ENCODE peak calls at places on chromosomes 2 and 18, in eight cellular contexts. One of them, this sample, is unnamed. For H3K36me3 and H3K4me1, the result is how much of the 10 kb centered on the place peaks cover.

GRCh38 chr18:10771053-10771709 is 245.4 kb downstream of the NAPG start:
- DNase-seq in cardiac muscle cell: no peak
- DNase-seq in pancreas: no peak
- DNase-seq in heart right ventricle: no peak
- DNase-seq in thoracic aorta: no peak
- DNase-seq in SJCRH30: no peak
- DNase-seq in upper lobe of right lung: no peak
- DNase-seq in mesendoderm: no peak
- DNase-seq in this sample: no peak

GRCh38 chr2:174335605-174336402 is 1.1 kb downstream of the SP9 start:
- DNase-seq in pancreas: no peak
- DNase-seq in upper lobe of right lung: no peak
- DNase-seq in thoracic aorta: no peak
- DNase-seq in mesendoderm: peak
- DNase-seq in SJCRH30: peak
- DNase-seq in cardiac muscle cell: no peak
- DNase-seq in heart right ventricle: no peak
- DNase-seq in this sample: peak

GRCh38 chr2:229154381-229154780 is 116.7 kb downstream of the PID1 start:
- DNase-seq in upper lobe of right lung: no peak
- DNase-seq in thoracic aorta: no peak
- DNase-seq in mesendoderm: no peak
- DNase-seq in heart right ventricle: no peak
- DNase-seq in SJCRH30: peak
- DNase-seq in cardiac muscle cell: no peak
- DNase-seq in pancreas: no peak
- DNase-seq in this sample: no peak

GRCh38 chr18:67359868-67360838 is 156.4 kb downstream of the DSEL start:
- DNase-seq in mesendoderm: no peak
- DNase-seq in pancreas: no peak
- DNase-seq in upper lobe of right lung: no peak
- DNase-seq in heart right ventricle: peak
- DNase-seq in cardiac muscle cell: no peak
- DNase-seq in thoracic aorta: peak
- DNase-seq in SJCRH30: peak
- DNase-seq in this sample: no peak

GRCh38 chr18:60246606-60247005 is 126.0 kb downstream of the MC4R start:
- DNase-seq in upper lobe of right lung: no peak
- DNase-seq in thoracic aorta: no peak
- DNase-seq in heart right ventricle: no peak
- DNase-seq in mesendoderm: no peak
- DNase-seq in pancreas: no peak
- DNase-seq in cardiac muscle cell: no peak
- DNase-seq in SJCRH30: no peak
- DNase-seq in this sample: no peak

GRCh38 chr2:99771691-99772333 is 282.0 kb upstream of the REV1 start:
- DNase-seq in SJCRH30: no peak
- DNase-seq in cardiac muscle cell: no peak
- DNase-seq in mesendoderm: no peak
- DNase-seq in heart right ventricle: peak
- DNase-seq in upper lobe of right lung: peak
- DNase-seq in thoracic aorta: no peak
- DNase-seq in pancreas: no peak
- DNase-seq in this sample: no peak

GRCh38 chr2:98893871-98894270 is 42.2 kb downstream of the CRACDL start:
- DNase-seq in SJCRH30: no peak
- DNase-seq in upper lobe of right lung: peak
- DNase-seq in heart right ventricle: no peak
- DNase-seq in cardiac muscle cell: no peak
- DNase-seq in thoracic aorta: no peak
- DNase-seq in pancreas: no peak
- DNase-seq in mesendoderm: no peak
- DNase-seq in this sample: no peak

GRCh38 chr2:153595939-153596338 is 117.4 kb upstream of the RPRM start:
- DNase-seq in upper lobe of right lung: no peak
- DNase-seq in thoracic aorta: no peak
- DNase-seq in pancreas: no peak
- DNase-seq in SJCRH30: peak
- DNase-seq in heart right ventricle: no peak
- DNase-seq in cardiac muscle cell: peak
- DNase-seq in mesendoderm: peak
- DNase-seq in this sample: no peak

GRCh38 chr2:213148572-213149331 is 2.7 kb downstream of the IKZF2 start:
- DNase-seq in upper lobe of right lung: no peak
- DNase-seq in pancreas: no peak
- DNase-seq in thoracic aorta: no peak
- DNase-seq in mesendoderm: no peak
- DNase-seq in cardiac muscle cell: no peak
- DNase-seq in heart right ventricle: no peak
- DNase-seq in SJCRH30: no peak
- DNase-seq in this sample: no peak

GRCh38 chr2:53784431-53784830 is 2.3 kb downstream of the ASB3 start:
- DNase-seq in mesendoderm: no peak
- DNase-seq in heart right ventricle: no peak
- DNase-seq in cardiac muscle cell: no peak
- DNase-seq in thoracic aorta: no peak
- DNase-seq in upper lobe of right lung: no peak
- DNase-seq in pancreas: no peak
- DNase-seq in SJCRH30: no peak
- DNase-seq in this sample: no peak

GRCh38 chr2:53785378-53785777 is 1.4 kb downstream of the ASB3 start:
- DNase-seq in pancreas: no peak
- DNase-seq in thoracic aorta: no peak
- DNase-seq in mesendoderm: no peak
- DNase-seq in upper lobe of right lung: no peak
- DNase-seq in cardiac muscle cell: no peak
- DNase-seq in heart right ventricle: no peak
- DNase-seq in SJCRH30: no peak
- DNase-seq in this sample: no peak

GRCh38 chr2:53787255-53787910 is 539 bp downstream of the ERLEC1 start:
- DNase-seq in heart right ventricle: no peak
- DNase-seq in cardiac muscle cell: peak
- DNase-seq in pancreas: no peak
- DNase-seq in SJCRH30: no peak
- DNase-seq in mesendoderm: no peak
- DNase-seq in upper lobe of right lung: no peak
- DNase-seq in thoracic aorta: no peak
- DNase-seq in this sample: no peak

GRCh38 chr2:53787911-53788289 is 1.1 kb downstream of the ERLEC1 start:
- DNase-seq in SJCRH30: no peak
- DNase-seq in cardiac muscle cell: no peak
- DNase-seq in pancreas: no peak
- DNase-seq in heart right ventricle: no peak
- DNase-seq in upper lobe of right lung: no peak
- DNase-seq in mesendoderm: no peak
- DNase-seq in thoracic aorta: no peak
- DNase-seq in this sample: no peak

GRCh38 chr2:53786371-53787254 is at the start of the genes ASB3 and ERLEC1:
- DNase-seq in heart right ventricle: peak
- DNase-seq in cardiac muscle cell: peak
- DNase-seq in thoracic aorta: peak
- DNase-seq in upper lobe of right lung: peak
- DNase-seq in SJCRH30: peak
- DNase-seq in mesendoderm: peak
- DNase-seq in pancreas: peak
- DNase-seq in this sample: peak
- H3K36me3 ChIP-seq in heart right ventricle: under half
- H3K36me3 ChIP-seq in cardiac muscle cell: under half
- H3K36me3 ChIP-seq in thoracic aorta: under half
- H3K36me3 ChIP-seq in upper lobe of right lung: under half
- H3K36me3 ChIP-seq in SJCRH30: under half
- H3K36me3 ChIP-seq in mesendoderm: under half
- H3K36me3 ChIP-seq in pancreas: under half
- H3K36me3 ChIP-seq in this sample: under half

GRCh38 chr2:73386894-73387636 is 1.4 kb downstream of the ALMS1 start:
- DNase-seq in heart right ventricle: no peak
- DNase-seq in thoracic aorta: no peak
- DNase-seq in cardiac muscle cell: no peak
- DNase-seq in upper lobe of right lung: no peak
- DNase-seq in SJCRH30: no peak
- DNase-seq in pancreas: no peak
- DNase-seq in mesendoderm: no peak
- DNase-seq in this sample: no peak
- H3K27ac ChIP-seq in heart right ventricle: peak
- H3K27ac ChIP-seq in thoracic aorta: no peak
- H3K27ac ChIP-seq in cardiac muscle cell: peak
- H3K27ac ChIP-seq in upper lobe of right lung: peak
- H3K27ac ChIP-seq in SJCRH30: peak
- H3K27ac ChIP-seq in pancreas: no peak
- H3K27ac ChIP-seq in mesendoderm: no peak
- H3K27ac ChIP-seq in this sample: peak

GRCh38 chr18:55511277-55511676 is 76.7 kb downstream of the TCF4 start:
- DNase-seq in pancreas: no peak
- DNase-seq in SJCRH30: no peak
- DNase-seq in heart right ventricle: no peak
- DNase-seq in cardiac muscle cell: no peak
- DNase-seq in upper lobe of right lung: no peak
- DNase-seq in thoracic aorta: no peak
- DNase-seq in mesendoderm: no peak
- DNase-seq in this sample: no peak

GRCh38 chr18:55513199-55513598 is 74.8 kb downstream of the TCF4 start:
- DNase-seq in thoracic aorta: no peak
- DNase-seq in cardiac muscle cell: no peak
- DNase-seq in upper lobe of right lung: no peak
- DNase-seq in pancreas: no peak
- DNase-seq in mesendoderm: no peak
- DNase-seq in heart right ventricle: no peak
- DNase-seq in SJCRH30: no peak
- DNase-seq in this sample: no peak

GRCh38 chr18:55508637-55509036 is 79.4 kb downstream of the TCF4 start:
- DNase-seq in thoracic aorta: no peak
- DNase-seq in upper lobe of right lung: no peak
- DNase-seq in mesendoderm: no peak
- DNase-seq in SJCRH30: no peak
- DNase-seq in cardiac muscle cell: no peak
- DNase-seq in pancreas: no peak
- DNase-seq in heart right ventricle: no peak
- DNase-seq in this sample: no peak

GRCh38 chr18:55509631-55510372 is 78.2 kb downstream of the TCF4 start:
- DNase-seq in upper lobe of right lung: no peak
- DNase-seq in heart right ventricle: peak
- DNase-seq in pancreas: no peak
- DNase-seq in thoracic aorta: no peak
- DNase-seq in mesendoderm: peak
- DNase-seq in cardiac muscle cell: peak
- DNase-seq in SJCRH30: no peak
- DNase-seq in this sample: no peak

GRCh38 chr18:55510809-55511208 is 77.2 kb downstream of the TCF4 start:
- DNase-seq in mesendoderm: no peak
- DNase-seq in pancreas: no peak
- DNase-seq in upper lobe of right lung: no peak
- DNase-seq in cardiac muscle cell: no peak
- DNase-seq in thoracic aorta: no peak
- DNase-seq in heart right ventricle: peak
- DNase-seq in SJCRH30: no peak
- DNase-seq in this sample: no peak
- H3K4me1 ChIP-seq in mesendoderm: under half
- H3K4me1 ChIP-seq in pancreas: under half
- H3K4me1 ChIP-seq in upper lobe of right lung: under half
- H3K4me1 ChIP-seq in cardiac muscle cell: under half
- H3K4me1 ChIP-seq in thoracic aorta: under half
- H3K4me1 ChIP-seq in heart right ventricle: under half
- H3K4me1 ChIP-seq in SJCRH30: under half
- H3K4me1 ChIP-seq in this sample: under half

GRCh38 chr2:179985163-179985820 is 21.8 kb downstream of the CWC22 start:
- DNase-seq in mesendoderm: no peak
- DNase-seq in thoracic aorta: no peak
- DNase-seq in upper lobe of right lung: no peak
- DNase-seq in heart right ventricle: no peak
- DNase-seq in pancreas: no peak
- DNase-seq in SJCRH30: no peak
- DNase-seq in cardiac muscle cell: no peak
- DNase-seq in this sample: no peak

GRCh38 chr2:179991344-179991743 is 15.8 kb downstream of the CWC22 start:
- DNase-seq in cardiac muscle cell: no peak
- DNase-seq in mesendoderm: peak
- DNase-seq in heart right ventricle: no peak
- DNase-seq in upper lobe of right lung: no peak
- DNase-seq in SJCRH30: no peak
- DNase-seq in thoracic aorta: no peak
- DNase-seq in pancreas: no peak
- DNase-seq in this sample: no peak

GRCh38 chr2:179983250-179983932 is 23.7 kb downstream of the CWC22 start:
- DNase-seq in pancreas: no peak
- DNase-seq in thoracic aorta: no peak
- DNase-seq in mesendoderm: no peak
- DNase-seq in heart right ventricle: no peak
- DNase-seq in SJCRH30: no peak
- DNase-seq in cardiac muscle cell: no peak
- DNase-seq in upper lobe of right lung: no peak
- DNase-seq in this sample: no peak

GRCh38 chr2:179990676-179991317 is 16.3 kb downstream of the CWC22 start:
- DNase-seq in cardiac muscle cell: no peak
- DNase-seq in SJCRH30: no peak
- DNase-seq in upper lobe of right lung: no peak
- DNase-seq in heart right ventricle: no peak
- DNase-seq in mesendoderm: no peak
- DNase-seq in pancreas: no peak
- DNase-seq in thoracic aorta: no peak
- DNase-seq in this sample: no peak

GRCh38 chr2:179987916-179988315 is 19.2 kb downstream of the CWC22 start:
- DNase-seq in upper lobe of right lung: no peak
- DNase-seq in pancreas: no peak
- DNase-seq in thoracic aorta: no peak
- DNase-seq in heart right ventricle: no peak
- DNase-seq in SJCRH30: no peak
- DNase-seq in cardiac muscle cell: no peak
- DNase-seq in mesendoderm: peak
- DNase-seq in this sample: no peak
- H3K36me3 ChIP-seq in upper lobe of right lung: half or more
- H3K36me3 ChIP-seq in pancreas: under half
- H3K36me3 ChIP-seq in thoracic aorta: under half
- H3K36me3 ChIP-seq in heart right ventricle: half or more
- H3K36me3 ChIP-seq in SJCRH30: half or more
- H3K36me3 ChIP-seq in cardiac muscle cell: under half
- H3K36me3 ChIP-seq in mesendoderm: under half
- H3K36me3 ChIP-seq in this sample: under half

GRCh38 chr2:27714851-27715291 is 51.2 kb downstream of the SLC4A1AP start:
- DNase-seq in mesendoderm: peak
- DNase-seq in cardiac muscle cell: no peak
- DNase-seq in thoracic aorta: no peak
- DNase-seq in heart right ventricle: no peak
- DNase-seq in SJCRH30: no peak
- DNase-seq in pancreas: no peak
- DNase-seq in upper lobe of right lung: no peak
- DNase-seq in this sample: no peak
- H3K27ac ChIP-seq in mesendoderm: no peak
- H3K27ac ChIP-seq in cardiac muscle cell: peak
- H3K27ac ChIP-seq in thoracic aorta: peak
- H3K27ac ChIP-seq in heart right ventricle: peak
- H3K27ac ChIP-seq in SJCRH30: peak
- H3K27ac ChIP-seq in pancreas: no peak
- H3K27ac ChIP-seq in upper lobe of right lung: no peak
- H3K27ac ChIP-seq in this sample: no peak

DNA sequence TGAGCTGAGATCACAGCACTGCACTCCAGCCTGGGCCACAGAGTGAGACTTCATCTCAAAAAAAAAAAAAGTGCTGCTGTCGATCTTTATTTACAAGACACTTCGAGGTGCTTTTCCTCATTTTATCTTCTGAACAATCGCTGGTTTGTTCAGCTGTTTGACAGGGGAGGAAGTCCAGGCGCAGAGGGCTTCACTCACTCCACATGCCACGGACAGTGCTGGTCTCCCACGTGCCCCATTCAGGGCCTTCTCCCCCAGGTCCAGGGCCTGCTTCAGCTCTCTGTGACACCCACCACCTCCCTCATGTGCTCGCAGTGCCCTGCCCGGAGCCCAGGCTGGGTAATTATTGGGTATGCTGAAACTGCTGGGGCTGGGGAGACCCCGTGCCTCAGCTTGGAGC is 61.7 kb downstream of the NPAS2 start:
- DNase-seq in thoracic aorta: no peak
- DNase-seq in pancreas: no peak
- DNase-seq in upper lobe of right lung: no peak
- DNase-seq in heart right ventricle: no peak
- DNase-seq in cardiac muscle cell: no peak
- DNase-seq in SJCRH30: no peak
- DNase-seq in mesendoderm: no peak
- DNase-seq in this sample: no peak
- H3K4me1 ChIP-seq in thoracic aorta: under half
- H3K4me1 ChIP-seq in pancreas: under half
- H3K4me1 ChIP-seq in upper lobe of right lung: under half
- H3K4me1 ChIP-seq in heart right ventricle: under half
- H3K4me1 ChIP-seq in cardiac muscle cell: under half
- H3K4me1 ChIP-seq in SJCRH30: under half
- H3K4me1 ChIP-seq in mesendoderm: under half
- H3K4me1 ChIP-seq in this sample: under half

This sample was measured in naive thymus-derived CD4-positive, alpha-beta T cell.